ENCODE peak calls at places on chromosomes 3 and 15, in six cellular contexts. U, E, Z, I, V and A are unnamed samples.

GRCh38 chr3:104584702-104585101 is 782.0 kb upstream of the ALCAM start:
- DNase-seq in U (no peak), E (no peak), Z (no peak), I (no peak), V (no peak), A (no peak)

GRCh38 chr3:127458698-127459097 is 131.8 kb downstream of the TPRA1 start:
- DNase-seq in U (no peak), E (no peak), Z (no peak), I (no peak), V (peak; percentile 43), A (no peak)

GRCh38 chr15:71349336-71349735 is 234.1 kb downstream of the THSD4 start:
- DNase-seq in U (no peak), E (no peak), Z (no peak), I (no peak), V (no peak), A (no peak)

GRCh38 chr15:92645731-92646130 is 9.8 kb downstream of the FAM174B start:
- DNase-seq in U (no peak), E (no peak), Z (no peak), I (no peak), V (no peak), A (no peak)

GRCh38 chr3:72453686-72454085 is 394.6 kb downstream of the SHQ1 start:
- DNase-seq in U (no peak), E (no peak), Z (no peak), I (no peak), V (no peak), A (no peak)

GRCh38 chr15:50675524-50676144 is 11.0 kb downstream of the TRPM7 start:
- DNase-seq in U (no peak), E (peak; percentile 16), Z (no peak), I (no peak), V (no peak), A (no peak)

GRCh38 chr3:10405816-10406215 is 84.9 kb upstream of the SEC13 start:
- DNase-seq in U (no peak), E (no peak), Z (no peak), I (no peak), V (no peak), A (no peak)

GRCh38 chr15:51071609-51072008 is 23.1 kb downstream of the TNFAIP8L3 start:
- DNase-seq in U (no peak), E (no peak), Z (no peak), I (no peak), V (no peak), A (no peak)

GRCh38 chr15:92336588-92336987 is 57.1 kb upstream of the ST8SIA2 start:
- DNase-seq in U (no peak), E (no peak), Z (no peak), I (no peak), V (no peak), A (no peak)

GRCh38 chr15:37099321-37100108 is 834 bp downstream of the MEIS2 start:
- DNase-seq in U (peak; percentile 40), E (no peak), Z (no peak), I (no peak), V (no peak), A (peak; percentile 47)

GRCh38 chr3:13541691-13542090 is 7.2 kb upstream of the FBLN2 start:
- DNase-seq in U (no peak), E (no peak), Z (no peak), I (no peak), V (no peak), A (no peak)

GRCh38 chr15:75225951-75226732 is 24.5 kb downstream of the C15orf39 start:
- DNase-seq in U (no peak), E (no peak), Z (no peak), I (no peak), V (no peak), A (no peak)

GRCh38 chr3:58059349-58060321 is 51.4 kb downstream of the FLNB start:
- DNase-seq in U (no peak), E (peak; percentile 90), Z (no peak), I (peak; percentile 68), V (no peak), A (no peak)

GRCh38 chr3:140467104-140467577 is 210.7 kb upstream of the TRIM42 start:
- DNase-seq in U (no peak), E (peak; percentile 45), Z (no peak), I (no peak), V (no peak), A (no peak)

GRCh38 chr15:76012021-76012551 is at the start of gene NRG4:
- DNase-seq in U (no peak), E (no peak), Z (no peak), I (no peak), V (no peak), A (no peak)

GRCh38 chr15:71336671-71337070 is 221.4 kb downstream of the THSD4 start:
- DNase-seq in U (no peak), E (no peak), Z (no peak), I (no peak), V (no peak), A (no peak)

GRCh38 chr3:127264292-127264691 is 23.6 kb downstream of the PRR20G start:
- DNase-seq in U (no peak), E (no peak), Z (no peak), I (no peak), V (no peak), A (no peak)

GRCh38 chr15:83769411-83769960 is 115.6 kb downstream of the ADAMTSL3 start:
- DNase-seq in U (no peak), E (no peak), Z (no peak), I (no peak), V (no peak), A (no peak)

GRCh38 chr15:76056931-76057330 is 2.9 kb upstream of the TMEM266 start:
- DNase-seq in U (no peak), E (no peak), Z (no peak), I (no peak), V (no peak), A (no peak)

GRCh38 chr3:100813828-100814227 is 104.5 kb downstream of the TFG start:
- DNase-seq in U (no peak), E (no peak), Z (no peak), I (no peak), V (no peak), A (no peak)